ENCODE peak calls at places on chromosome 9, in seven cellular contexts. E, O, H, Y, T, S and W are unnamed samples.

GRCh38 chr9:109378316-109378715 is 57.5 kb upstream of the EPB41L4B start:
- DNase-seq in T (no peak), E (no peak), H (no peak), S (no peak), O (no peak), Y (no peak), W (no peak)

GRCh38 chr9:129394011-129394919 is 216.2 kb upstream of the IER5L start:
- DNase-seq in S (no peak), H (peak), O (no peak), E (no peak), Y (no peak), T (no peak), W (no peak)

GRCh38 chr9:101514056-101514455 is 19.6 kb upstream of the RNF20 start:
- DNase-seq in S (no peak), E (no peak), T (no peak), Y (no peak), O (no peak), H (no peak), W (no peak)

GRCh38 chr9:108074900-108075299 is 585.3 kb upstream of the KLF4 start:
- DNase-seq in T (no peak), O (no peak), S (no peak), E (no peak), H (no peak), Y (no peak), W (no peak)

GRCh38 chr9:2299156-2299842 is 284.2 kb downstream of the SMARCA2 start:
- DNase-seq in S (no peak), E (no peak), T (no peak), Y (no peak), H (no peak), O (peak), W (no peak)

GRCh38 chr9:79266986-79267385 is 304.8 kb upstream of the TLE4 start:
- DNase-seq in E (no peak), T (no peak), O (no peak), S (no peak), H (no peak), Y (no peak), W (no peak)

GRCh38 chr9:26169684-26170083 is 491.4 kb upstream of the TUSC1 start:
- DNase-seq in H (no peak), T (no peak), O (no peak), S (no peak), Y (no peak), E (no peak), W (no peak)

GRCh38 chr9:110114086-110114887 is 93.7 kb downstream of the C9orf152 start:
- DNase-seq in H (no peak), O (no peak), Y (no peak), E (no peak), T (no peak), S (no peak), W (no peak)

GRCh38 chr9:38319496-38320173 is 72.9 kb upstream of the ALDH1B1 start:
- DNase-seq in T (no peak), S (no peak), H (no peak), O (no peak), Y (no peak), E (no peak), W (no peak)

GRCh38 chr9:89444212-89444611 is 53.7 kb downstream of the SEMA4D start:
- DNase-seq in E (peak), T (no peak), Y (no peak), H (no peak), S (no peak), O (no peak), W (no peak)

GRCh38 chr9:91033802-91034201 is 232.2 kb downstream of the SYK start:
- DNase-seq in S (peak), H (no peak), O (no peak), T (peak), Y (no peak), E (peak), W (no peak)

GRCh38 chr9:30943446-30944232 is 1440.8 kb upstream of the ACO1 start:
- DNase-seq in T (no peak), E (no peak), O (no peak), Y (no peak), H (no peak), S (no peak), W (no peak)

GRCh38 chr9:113837349-113837748 is 38.8 kb upstream of the ZNF618 start:
- DNase-seq in T (no peak), Y (no peak), S (no peak), E (no peak), H (no peak), O (no peak), W (no peak)

GRCh38 chr9:114336699-114337395 is 7.2 kb downstream of the ORM2 start:
- DNase-seq in E (no peak), O (no peak), H (no peak), Y (no peak), S (no peak), T (no peak), W (no peak)

GRCh38 chr9:6884101-6884500 is 126.3 kb downstream of the KDM4C start:
- DNase-seq in H (no peak), O (no peak), T (no peak), Y (no peak), S (no peak), E (no peak), W (no peak)

GRCh38 chr9:119095072-119095471 is 274.2 kb downstream of the BRINP1 start:
- DNase-seq in T (no peak), O (no peak), E (no peak), S (no peak), Y (no peak), H (no peak), W (no peak)

GRCh38 chr9:108078823-108079222 is 589.3 kb upstream of the KLF4 start:
- DNase-seq in H (no peak), Y (no peak), O (no peak), E (no peak), S (no peak), T (no peak), W (no peak)

GRCh38 chr9:97478301-97478981 is 23.0 kb upstream of the TMOD1 start:
- DNase-seq in E (no peak), S (no peak), T (no peak), Y (no peak), H (no peak), O (no peak), W (no peak)

GRCh38 chr9:117464941-117465616 is 50.2 kb upstream of the ASTN2 start:
- DNase-seq in Y (no peak), S (no peak), E (no peak), H (peak), O (no peak), T (no peak), W (no peak)